ENCODE peak calls at places on chromosomes 12 and 14, in five cellular contexts. G, C, U, X and K are unnamed samples.

GRCh38 chr14:96627811-96628775 is 125.9 kb downstream of the PAPOLA start:
- DNase-seq in U (no peak), G (no peak), X (no peak), C (no peak), K (no peak)

GRCh38 chr12:115118177-115118724 is 434.3 kb upstream of the TBX3 start:
- DNase-seq in C (no peak), U (no peak), X (no peak), G (no peak), K (no peak)

GRCh38 chr14:65622703-65623102 is 210.2 kb downstream of the FUT8 start:
- DNase-seq in G (no peak), X (no peak), C (no peak), U (no peak), K (no peak)

GRCh38 chr14:104442107-104442551 is 137.4 kb upstream of the C14orf180 start:
- DNase-seq in X (no peak), G (no peak), U (no peak), C (no peak), K (no peak)

GRCh38 chr12:18589316-18589715 is 148.5 kb downstream of the PLCZ1 start:
- DNase-seq in G (no peak), X (no peak), U (no peak), C (no peak), K (no peak)

GRCh38 chr14:64812412-64812811 is 67.3 kb downstream of the SPTB start:
- DNase-seq in X (no peak), C (no peak), G (no peak), U (no peak), K (no peak)

GRCh38 chr12:95548539-95549391 is 2.5 kb downstream of the USP44 start:
- DNase-seq in G (peak), X (peak), U (peak), C (no peak), K (no peak)

GRCh38 chr12:10361084-10361483 is 28.8 kb downstream of the KLRK1 start:
- DNase-seq in C (no peak), U (no peak), X (no peak), G (no peak), K (no peak)

GRCh38 chr14:73726025-73726961 is 12.1 kb upstream of the PNMA1 start:
- DNase-seq in C (no peak), U (no peak), X (no peak), G (no peak), K (no peak)

GRCh38 chr12:120687570-120688289 is 781 bp downstream of the MLEC start:
- DNase-seq in U (no peak), X (no peak), C (no peak), G (no peak), K (no peak)

GRCh38 chr14:106642090-106642489 is 1115.7 kb downstream of the TMEM121 start:
- DNase-seq in C (no peak), X (no peak), U (no peak), G (no peak), K (no peak)

GRCh38 chr12:69254046-69254445 is 14.7 kb downstream of the CPSF6 start:
- DNase-seq in U (no peak), G (no peak), X (no peak), C (no peak), K (no peak)

GRCh38 chr14:69037790-69038448 is 58.8 kb upstream of the ACTN1 start:
- DNase-seq in X (no peak), C (no peak), G (no peak), U (no peak), K (no peak)

GRCh38 chr14:101102875-101103274 is 199.4 kb upstream of the RTL1 start:
- DNase-seq in X (no peak), G (no peak), U (no peak), C (no peak), K (no peak)

GRCh38 chr14:77037886-77038511 is 9.5 kb upstream of the IRF2BPL start:
- DNase-seq in X (no peak), G (no peak), C (no peak), U (no peak), K (no peak)

GRCh38 chr14:87805315-87805723 is 187.7 kb downstream of the GALC start:
- DNase-seq in C (no peak), X (no peak), U (peak), G (peak), K (no peak)

GRCh38 chr14:98840076-98840475 is 431.9 kb downstream of the BCL11B start:
- DNase-seq in C (no peak), U (no peak), X (no peak), G (no peak), K (no peak)

GRCh38 chr12:70982286-70982685 is 61.7 kb upstream of the PTPRR start:
- DNase-seq in G (no peak), C (no peak), X (no peak), U (no peak), K (no peak)

GRCh38 chr12:119446459-119446858 is 111.9 kb downstream of the CCDC60 start:
- DNase-seq in X (no peak), U (no peak), G (no peak), C (no peak), K (no peak)

GRCh38 chr14:74508844-74509428 is 15.4 kb downstream of the ISCA2 start:
- DNase-seq in X (no peak), U (no peak), C (no peak), G (no peak), K (no peak)

GRCh38 chr12:115051378-115051777 is 367.4 kb upstream of the TBX3 start:
- DNase-seq in X (no peak), C (no peak), G (no peak), U (no peak), K (no peak)